ENCODE peak calls at places on chromosomes 7 and 10, in seven cellular contexts. Y, H, J, T, L, Q and V are unnamed samples.

GRCh38 chr7:38303866-38304265 is 30.4 kb upstream of the TARP start:
- DNase-seq in J (no peak), Y (no peak), Q (no peak), T (no peak), H (no peak), L (no peak), V (no peak)

GRCh38 chr7:98828368-98828767 is 41.4 kb downstream of the TMEM130 start:
- DNase-seq in Y (no peak), T (no peak), H (no peak), Q (no peak), L (no peak), J (no peak), V (no peak)

GRCh38 chr7:44348300-44348699 is 22.9 kb upstream of the CAMK2B start:
- DNase-seq in H (no peak), J (no peak), Y (peak), Q (no peak), T (peak), L (no peak), V (peak)

GRCh38 chr10:84846646-84847045 is 518.3 kb downstream of the CCSER2 start:
- DNase-seq in Q (no peak), T (no peak), L (no peak), Y (no peak), H (no peak), J (no peak), V (no peak)

GRCh38 chr7:45099891-45100760 is 11.4 kb upstream of the NACAD start:
- DNase-seq in L (no peak), Q (no peak), T (no peak), J (peak), H (no peak), Y (no peak), V (no peak)

GRCh38 chr10:21368022-21368582 is 157.4 kb downstream of the SKIDA1 start:
- DNase-seq in L (no peak), T (no peak), Y (peak), Q (no peak), H (no peak), J (no peak), V (no peak)

GRCh38 chr10:131310904-131311660 is 439 bp downstream of the TCERG1L start:
- DNase-seq in T (no peak), H (no peak), J (peak), Y (no peak), L (no peak), Q (no peak), V (no peak)

GRCh38 chr7:108419961-108420360 is 36.3 kb downstream of the NRCAM start:
- DNase-seq in J (no peak), L (no peak), H (no peak), Y (no peak), T (no peak), Q (no peak), V (no peak)

GRCh38 chr7:150978136-150978789 is at the start of gene KCNH2:
- DNase-seq in J (no peak), T (peak), Y (peak), Q (no peak), H (no peak), L (no peak), V (no peak)

GRCh38 chr7:47413526-47414341 is 168.2 kb downstream of the TNS3 start:
- DNase-seq in J (no peak), Y (no peak), T (no peak), H (no peak), L (no peak), Q (no peak), V (no peak)

GRCh38 chr7:46133076-46133475 is 212.0 kb upstream of the IGFBP3 start:
- DNase-seq in Q (no peak), L (no peak), T (no peak), J (no peak), H (no peak), Y (no peak), V (no peak)

GRCh38 chr10:52423369-52423768 is 109.3 kb downstream of the DKK1 start:
- DNase-seq in Y (no peak), T (no peak), L (no peak), H (no peak), J (no peak), Q (no peak), V (no peak)

GRCh38 chr10:50582061-50582460 is 41.7 kb downstream of the SGMS1 start:
- DNase-seq in L (no peak), H (no peak), Y (no peak), J (no peak), Q (no peak), T (no peak), V (no peak)

GRCh38 chr7:137488038-137488437 is 144.5 kb upstream of the PTN start:
- DNase-seq in Q (no peak), H (no peak), T (no peak), L (no peak), J (no peak), Y (no peak), V (no peak)

GRCh38 chr7:131111081-131111576 is 216.5 kb upstream of the MKLN1 start:
- DNase-seq in H (no peak), L (no peak), J (no peak), T (peak), Q (peak), Y (peak), V (no peak)

GRCh38 chr7:7719235-7719634 is 828 bp upstream of the RPA3 start:
- DNase-seq in Q (peak), H (peak), Y (peak), L (no peak), J (no peak), T (no peak), V (peak)

GRCh38 chr10:103933557-103934121 is 15.7 kb upstream of the STN1 start:
- DNase-seq in T (no peak), L (no peak), Y (no peak), H (no peak), Q (peak), J (no peak), V (no peak)

GRCh38 chr7:65250697-65251395 is 122.8 kb upstream of the ZNF92 start:
- DNase-seq in Y (no peak), H (no peak), L (no peak), T (no peak), J (peak), Q (no peak), V (no peak)

GRCh38 chr7:95324396-95324795 is at the start of gene PON1:
- DNase-seq in T (no peak), Y (no peak), J (peak), L (no peak), Q (peak), H (no peak), V (no peak)

GRCh38 chr10:27448926-27449325 is 55.2 kb upstream of the RAB18 start:
- DNase-seq in Y (peak), J (no peak), L (no peak), T (no peak), Q (no peak), H (no peak), V (peak)

GRCh38 chr10:44805461-44806210 is 105.5 kb upstream of the TMEM72 start:
- DNase-seq in H (no peak), L (peak), Y (no peak), Q (peak), T (no peak), J (no peak), V (no peak)

GRCh38 chr7:150388709-150389531 is 9.8 kb downstream of the ZNF775 start:
- DNase-seq in H (no peak), Y (peak), T (no peak), L (no peak), J (peak), Q (peak), V (no peak)

GRCh38 chr10:126110434-126110833 is 214.1 kb downstream of the FANK1 start:
- DNase-seq in H (no peak), Q (no peak), T (no peak), J (no peak), Y (peak), L (no peak), V (no peak)

GRCh38 chr10:114353383-114353782 is 50.9 kb downstream of the AFAP1L2 start:
- DNase-seq in Q (no peak), L (no peak), J (no peak), Y (no peak), H (no peak), T (no peak), V (no peak)

GRCh38 chr10:20742737-20743136 is 154.4 kb downstream of the NEBL start:
- DNase-seq in H (no peak), J (no peak), T (no peak), Q (no peak), Y (no peak), L (no peak), V (no peak)

GRCh38 chr7:151240942-151241754 is 7.3 kb downstream of the SMARCD3 start:
- DNase-seq in H (no peak), Y (no peak), J (peak), T (no peak), Q (no peak), L (no peak), V (no peak)

GRCh38 chr10:86349474-86349873 is 17.1 kb downstream of the GRID1 start:
- DNase-seq in L (no peak), T (peak), H (no peak), Q (no peak), Y (peak), J (peak), V (no peak)

GRCh38 chr7:151309306-151309705 is 32.3 kb upstream of the NUB1 start:
- DNase-seq in Y (no peak), J (no peak), L (no peak), Q (no peak), T (no peak), H (no peak), V (peak)

GRCh38 chr7:158103378-158103777 is 484.2 kb downstream of the PTPRN2 start:
- DNase-seq in Y (no peak), H (no peak), J (no peak), L (no peak), T (no peak), Q (no peak), V (no peak)

GRCh38 chr7:151777511-151777880 is 99.4 kb downstream of the PRKAG2 start:
- DNase-seq in Y (no peak), T (no peak), H (no peak), Q (no peak), J (no peak), L (no peak), V (no peak)

GRCh38 chr10:95304976-95305375 is 14.2 kb upstream of the PDLIM1 start:
- DNase-seq in Y (no peak), Q (no peak), H (no peak), J (no peak), L (no peak), T (no peak), V (no peak)

GRCh38 chr7:34067406-34067805 is 162.1 kb downstream of the BMPER start:
- DNase-seq in H (no peak), L (no peak), Q (no peak), J (no peak), T (no peak), Y (no peak), V (no peak)

GRCh38 chr10:104391969-104392296 is 38.3 kb downstream of the CFAP58 start:
- DNase-seq in Q (no peak), Y (no peak), J (no peak), L (no peak), T (no peak), H (no peak), V (no peak)

GRCh38 chr7:49367072-49367471 is 406.4 kb upstream of the VWC2 start:
- DNase-seq in Y (no peak), Q (no peak), L (no peak), T (no peak), H (no peak), J (no peak), V (no peak)

GRCh38 chr10:71520042-71520441 is 123.3 kb downstream of the CDH23 start:
- DNase-seq in T (no peak), J (no peak), Y (no peak), H (no peak), L (no peak), Q (no peak), V (no peak)

GRCh38 chr10:101818958-101819633 is 852 bp upstream of the OGA start:
- DNase-seq in Y (no peak), L (no peak), T (no peak), H (no peak), J (peak), Q (no peak), V (no peak)
- TF ChIP-seq POLR2A in Y (no peak), L (no peak), T (no peak), H (no peak), J (no peak), Q (no peak), V (no peak)

GRCh38 chr10:70494536-70494935 is 16.0 kb downstream of the PALD1 start:
- DNase-seq in H (no peak), Y (peak), Q (no peak), J (no peak), L (no peak), T (no peak), V (no peak)

GRCh38 chr10:70495691-70496261 is 17.2 kb downstream of the PALD1 start:
- DNase-seq in T (no peak), Q (no peak), Y (no peak), L (no peak), J (no peak), H (no peak), V (no peak)

GRCh38 chr10:70492786-70493659 is 14.5 kb downstream of the PALD1 start:
- DNase-seq in T (no peak), Q (peak), L (no peak), H (no peak), J (peak), Y (peak), V (no peak)

GRCh38 chr10:70494966-70495365 is 16.4 kb downstream of the PALD1 start:
- DNase-seq in Y (no peak), T (no peak), L (no peak), J (peak), H (no peak), Q (peak), V (no peak)

GRCh38 chr10:70493660-70494234 is 15.2 kb downstream of the PALD1 start:
- DNase-seq in Y (peak), H (no peak), J (peak), T (no peak), Q (peak), L (no peak), V (no peak)
- TF ChIP-seq POLR2A in Y (no peak), H (no peak), J (no peak), T (no peak), Q (no peak), L (no peak), V (no peak)

GRCh38 chr10:5480162-5480931 is 19.0 kb downstream of the CALML5 start:
- DNase-seq in Y (no peak), J (no peak), T (no peak), H (no peak), L (no peak), Q (no peak), V (no peak)
- TF ChIP-seq POLR2A in Y (no peak), J (no peak), T (no peak), H (no peak), L (no peak), Q (no peak), V (no peak)

GRCh38 chr10:67853512-67853911 is 15.5 kb upstream of the DNAJC12 start:
- DNase-seq in H (no peak), J (no peak), Q (no peak), T (no peak), Y (no peak), L (no peak), V (no peak)

GRCh38 chr10:67851229-67851628 is 13.2 kb upstream of the DNAJC12 start:
- DNase-seq in Q (no peak), Y (no peak), L (no peak), T (no peak), H (no peak), J (no peak), V (no peak)

GRCh38 chr10:67849331-67850011 is 11.5 kb upstream of the DNAJC12 start:
- DNase-seq in Q (peak), T (peak), H (peak), J (peak), Y (peak), L (peak), V (peak)
- TF ChIP-seq POLR2A in Q (no peak), T (peak), H (peak), J (no peak), Y (peak), L (no peak), V (peak)

GRCh38 chr10:88582411-88582805 is 710 bp downstream of the RNLS start:
- DNase-seq in Y (no peak), H (no peak), T (no peak), L (no peak), Q (no peak), J (no peak), V (no peak)

GRCh38 chr10:88583584-88583957 is 453 bp upstream of the RNLS start:
- DNase-seq in T (no peak), J (no peak), H (no peak), Q (no peak), Y (no peak), L (no peak), V (no peak)

GRCh38 chr10:88586462-88586861 is at the start of gene LIPJ:
- DNase-seq in T (no peak), Y (no peak), L (no peak), Q (no peak), J (no peak), H (no peak), V (no peak)

DNA sequence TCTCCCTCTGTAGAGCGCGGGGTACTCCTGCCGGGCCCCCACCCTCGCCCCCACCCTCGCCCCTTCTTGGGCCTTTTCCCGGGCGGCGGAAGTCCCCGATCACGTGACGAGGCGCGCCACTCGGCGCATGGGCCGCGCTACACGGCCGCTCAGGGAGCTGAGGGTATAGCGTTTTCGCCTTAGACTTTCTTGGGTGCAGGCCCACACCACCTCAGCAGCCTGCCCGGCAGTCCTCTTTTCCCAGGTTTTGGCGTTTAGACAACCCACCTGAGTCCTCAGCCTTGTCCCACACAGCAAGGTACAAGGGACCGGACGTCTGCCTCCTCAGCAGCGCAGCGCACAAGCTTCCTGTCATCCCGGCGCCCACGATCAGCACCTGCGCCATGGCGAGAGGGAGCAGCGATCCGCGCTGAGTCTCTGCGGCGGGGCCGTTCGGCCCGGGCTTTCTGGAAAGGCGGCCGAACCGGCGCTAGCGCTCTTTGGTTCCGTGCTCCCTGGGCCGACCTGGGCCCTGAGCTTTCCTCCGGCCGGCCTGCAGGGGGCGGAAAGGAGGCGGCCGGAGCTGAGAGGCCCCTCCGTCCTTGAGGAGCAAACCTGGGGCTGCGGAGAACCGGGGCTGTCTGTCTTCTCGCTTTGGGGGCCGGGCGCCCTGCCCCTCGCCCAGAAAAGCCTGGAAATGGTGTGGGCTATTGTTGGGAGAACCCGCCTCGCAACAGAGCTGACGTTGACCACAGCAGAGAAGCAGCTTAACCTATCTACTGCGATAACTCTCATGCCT is at the start of gene RNLS:
- DNase-seq in H (peak), J (peak), L (peak), Y (peak), T (peak), Q (peak), V (peak)
- TF ChIP-seq POLR2A in H (peak), J (no peak), L (no peak), Y (no peak), T (peak), Q (peak), V (peak)

GRCh38 chr10:18140957-18141888 is 999 bp downstream of the CACNB2 start:
- DNase-seq in Y (no peak), T (no peak), L (no peak), J (no peak), Q (peak), H (no peak), V (no peak)
- TF ChIP-seq POLR2A in Y (no peak), T (no peak), L (no peak), J (no peak), Q (peak), H (no peak), V (no peak)

GRCh38 chr7:100866721-100867039 is 507 bp upstream of the TRIP6 start:
- DNase-seq in L (no peak), Q (no peak), T (no peak), H (no peak), J (no peak), Y (no peak), V (no peak)
- TF ChIP-seq POLR2A in L (no peak), Q (no peak), T (no peak), H (no peak), J (no peak), Y (no peak), V (peak)

GRCh38 chr7:116930156-116930913 is 23.0 kb upstream of the ST7 start:
- DNase-seq in T (peak), Q (peak), H (peak), L (peak), Y (peak), J (peak), V (peak)
- TF ChIP-seq POLR2A in T (no peak), Q (no peak), H (no peak), L (no peak), Y (no peak), J (no peak), V (no peak)